ENCODE peak calls at places on chromosome 21, in four cellular contexts. B, X, R and L are unnamed samples.
A peak's percentile ranks its signal among the peaks of the same experiment; 100 is the strongest.

GRCh38 chr21:36113647-36114428 is 21.0 kb upstream of the CBR3 start:
- DNase-seq in B (no peak), X (peak; percentile 61), R (no peak), L (peak; percentile 70)

GRCh38 chr21:42122398-42122797 is 51.3 kb downstream of the UMODL1 start:
- DNase-seq in B (no peak), X (no peak), R (no peak), L (no peak)

GRCh38 chr21:32330784-32331311 is 32.2 kb downstream of the MRAP start:
- DNase-seq in B (no peak), X (no peak), R (no peak), L (peak; percentile 96)

GRCh38 chr21:43885721-43886120 is 20.7 kb downstream of the AGPAT3 start:
- DNase-seq in B (no peak), X (no peak), R (no peak), L (no peak)

GRCh38 chr21:14991957-14992356 is 72.8 kb downstream of the NRIP1 start:
- DNase-seq in B (no peak), X (no peak), R (no peak), L (no peak)

GRCh38 chr21:46323227-46323709 is 402 bp downstream of the C21orf58 start:
- DNase-seq in B (no peak), X (no peak), R (no peak), L (no peak)

GRCh38 chr21:33843216-33843615 is 72.4 kb downstream of the ATP5PO start:
- DNase-seq in B (no peak), X (no peak), R (no peak), L (no peak)

GRCh38 chr21:42144221-42144620 is 73.1 kb downstream of the UMODL1 start:
- DNase-seq in B (no peak), X (no peak), R (no peak), L (no peak)

GRCh38 chr21:42406201-42406601 is 2.5 kb downstream of the UBASH3A start:
- DNase-seq in B (no peak), X (no peak), R (no peak), L (no peak)

GRCh38 chr21:32698971-32699693 is 28.7 kb downstream of the SYNJ1 start:
- DNase-seq in B (no peak), X (no peak), R (no peak), L (no peak)

GRCh38 chr21:31103163-31103562 is 64.9 kb upstream of the KRTAP19-8 start:
- DNase-seq in B (no peak), X (no peak), R (no peak), L (no peak)

GRCh38 chr21:43908167-43908566 is 43.1 kb downstream of the AGPAT3 start:
- DNase-seq in B (no peak), X (no peak), R (no peak), L (no peak)

GRCh38 chr21:28971171-28971570 is 21.5 kb downstream of the LTN1 start:
- DNase-seq in B (no peak), X (no peak), R (no peak), L (no peak)

GRCh38 chr21:42411197-42411869 is 7.6 kb downstream of the UBASH3A start:
- DNase-seq in B (peak; percentile 62), X (peak; percentile 25), R (no peak), L (peak; percentile 32)

GRCh38 chr21:46377789-46378188 is 53.8 kb downstream of the PCNT start:
- DNase-seq in B (no peak), X (no peak), R (no peak), L (no peak)

GRCh38 chr21:40019076-40019475 is 151.8 kb downstream of the PCP4 start:
- DNase-seq in B (no peak), X (no peak), R (no peak), L (no peak)

GRCh38 chr21:32807717-32808380 is 36.3 kb upstream of the PAXBP1 start:
- DNase-seq in B (no peak), X (no peak), R (no peak), L (no peak)

GRCh38 chr21:28832013-28832714 is 160.5 kb downstream of the LTN1 start:
- DNase-seq in B (no peak), X (no peak), R (no peak), L (peak; percentile 5)

GRCh38 chr21:36321325-36322082 is 1.5 kb downstream of the MORC3 start:
- DNase-seq in B (no peak), X (no peak), R (no peak), L (no peak)

GRCh38 chr21:15601390-15601789 is 128.4 kb upstream of the USP25 start:
- DNase-seq in B (no peak), X (no peak), R (no peak), L (no peak)

GRCh38 chr21:42769820-42770716 is 109.3 kb downstream of the WDR4 start:
- DNase-seq in B (no peak), X (no peak), R (no peak), L (no peak)

GRCh38 chr21:26813426-26813998 is 31.7 kb downstream of the ADAMTS1 start:
- DNase-seq in B (no peak), X (no peak), R (no peak), L (no peak)

GRCh38 chr21:33840771-33841170 is 74.8 kb downstream of the ATP5PO start:
- DNase-seq in B (no peak), X (no peak), R (no peak), L (no peak)

GRCh38 chr21:17442174-17442573 is 70.7 kb upstream of the CXADR start:
- DNase-seq in B (no peak), X (no peak), R (no peak), L (no peak)

GRCh38 chr21:26449161-26449560 is 123.9 kb downstream of the CYYR1 start:
- DNase-seq in B (no peak), X (no peak), R (no peak), L (no peak)

GRCh38 chr21:35646606-35647005 is 413.7 kb downstream of the SETD4 start:
- DNase-seq in B (no peak), X (no peak), R (no peak), L (no peak)

GRCh38 chr21:34743831-34744230 is 75.0 kb downstream of the CLIC6 start:
- DNase-seq in B (no peak), X (no peak), R (no peak), L (no peak)

GRCh38 chr21:24050233-24050632 is 1557.0 kb downstream of the MRPL39 start:
- DNase-seq in B (no peak), X (no peak), R (no peak), L (no peak)

GRCh38 chr21:17389311-17389710 is 123.5 kb upstream of the CXADR start:
- DNase-seq in B (no peak), X (no peak), R (no peak), L (no peak)

GRCh38 chr21:26804895-26805609 is 40.2 kb downstream of the ADAMTS1 start:
- DNase-seq in B (no peak), X (no peak), R (no peak), L (no peak)

GRCh38 chr21:41573902-41574690 is 66.1 kb upstream of the TMPRSS2 start:
- DNase-seq in B (no peak), X (no peak), R (no peak), L (no peak)

GRCh38 chr21:38388684-38389676 is 109.3 kb downstream of the ERG start:
- DNase-seq in B (no peak), X (no peak), R (no peak), L (no peak)

GRCh38 chr21:38384675-38385074 is 113.6 kb downstream of the ERG start:
- DNase-seq in B (no peak), X (no peak), R (no peak), L (no peak)

GRCh38 chr21:38386967-38387366 is 111.3 kb downstream of the ERG start:
- DNase-seq in B (no peak), X (no peak), R (no peak), L (no peak)

GRCh38 chr21:38389891-38390290 is 108.4 kb downstream of the ERG start:
- DNase-seq in B (no peak), X (no peak), R (no peak), L (no peak)

DNA sequence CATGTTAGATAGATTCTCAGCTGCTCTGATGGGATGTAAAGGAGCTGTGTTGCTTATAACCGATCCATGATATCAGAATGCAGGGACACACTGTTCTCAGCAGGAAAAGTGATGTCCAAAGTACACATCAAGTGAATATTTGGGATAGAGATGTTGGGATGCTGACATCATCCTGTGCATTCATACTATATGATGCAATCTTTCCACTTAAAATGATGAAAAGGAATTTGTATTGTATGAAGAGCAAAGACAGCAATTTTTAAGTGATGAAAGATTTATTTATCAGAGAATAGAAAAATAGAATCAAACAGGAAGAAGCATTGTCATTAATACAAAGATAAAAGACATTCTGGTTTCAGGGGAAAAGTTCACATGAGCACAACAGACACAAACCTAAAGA is 110.1 kb downstream of the ERG start:
- DNase-seq in B (no peak), X (no peak), R (no peak), L (no peak)
- TF ChIP-seq POLR2AphosphoS2 in B (no peak), X (no peak), R (no peak), L (no peak)

DNA sequence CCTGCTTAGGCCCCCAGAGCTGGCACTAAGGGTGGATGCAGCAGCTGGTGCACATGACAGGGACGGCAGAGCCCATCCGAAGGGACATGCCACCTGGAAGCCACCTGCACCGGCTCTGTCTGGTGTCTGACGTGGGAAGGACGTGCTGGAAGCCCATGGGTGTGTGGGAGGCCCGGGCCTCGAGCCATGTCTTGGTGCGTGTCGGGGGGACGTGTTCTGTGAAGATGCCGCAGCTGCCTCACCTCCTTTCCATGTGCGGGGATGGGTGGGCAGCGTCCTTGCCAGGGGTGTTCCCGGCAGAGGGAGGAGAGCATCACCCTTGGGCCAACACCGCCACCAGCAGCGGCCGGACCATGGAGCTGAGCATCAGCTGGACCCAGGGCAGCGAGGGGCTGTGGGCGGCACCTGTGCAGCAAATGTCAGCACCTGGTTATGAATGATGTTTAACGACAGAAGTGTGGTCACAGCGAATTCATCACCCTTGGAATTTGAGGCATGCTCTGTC is 15.5 kb upstream of the POFUT2 start:
- DNase-seq in B (no peak), X (no peak), R (no peak), L (no peak)
- TF ChIP-seq POLR2AphosphoS2 in B (no peak), X (no peak), R (no peak), L (no peak)

DNA sequence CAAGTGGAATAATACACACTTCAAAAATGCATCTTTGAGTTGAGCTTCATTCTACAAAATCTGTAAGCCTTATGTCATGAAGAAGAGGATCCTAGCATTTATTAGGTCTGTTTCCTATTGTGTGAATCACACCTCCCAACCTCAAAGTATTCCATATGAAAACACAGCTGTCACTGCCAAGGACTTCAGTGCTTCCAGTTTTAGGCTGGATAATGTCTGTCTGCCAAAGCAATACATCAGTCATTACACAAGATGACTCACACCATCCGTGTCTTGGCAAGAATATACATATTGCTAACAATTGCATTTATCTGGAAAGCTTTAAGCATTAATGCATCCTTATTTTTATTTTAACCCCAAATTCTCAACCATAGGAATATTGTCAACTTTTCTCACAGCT is 125.7 kb upstream of the TMPRSS15 start:
- DNase-seq in B (no peak), X (no peak), R (no peak), L (no peak)
- TF ChIP-seq POLR2AphosphoS2 in B (no peak), X (no peak), R (no peak), L (no peak)

DNA sequence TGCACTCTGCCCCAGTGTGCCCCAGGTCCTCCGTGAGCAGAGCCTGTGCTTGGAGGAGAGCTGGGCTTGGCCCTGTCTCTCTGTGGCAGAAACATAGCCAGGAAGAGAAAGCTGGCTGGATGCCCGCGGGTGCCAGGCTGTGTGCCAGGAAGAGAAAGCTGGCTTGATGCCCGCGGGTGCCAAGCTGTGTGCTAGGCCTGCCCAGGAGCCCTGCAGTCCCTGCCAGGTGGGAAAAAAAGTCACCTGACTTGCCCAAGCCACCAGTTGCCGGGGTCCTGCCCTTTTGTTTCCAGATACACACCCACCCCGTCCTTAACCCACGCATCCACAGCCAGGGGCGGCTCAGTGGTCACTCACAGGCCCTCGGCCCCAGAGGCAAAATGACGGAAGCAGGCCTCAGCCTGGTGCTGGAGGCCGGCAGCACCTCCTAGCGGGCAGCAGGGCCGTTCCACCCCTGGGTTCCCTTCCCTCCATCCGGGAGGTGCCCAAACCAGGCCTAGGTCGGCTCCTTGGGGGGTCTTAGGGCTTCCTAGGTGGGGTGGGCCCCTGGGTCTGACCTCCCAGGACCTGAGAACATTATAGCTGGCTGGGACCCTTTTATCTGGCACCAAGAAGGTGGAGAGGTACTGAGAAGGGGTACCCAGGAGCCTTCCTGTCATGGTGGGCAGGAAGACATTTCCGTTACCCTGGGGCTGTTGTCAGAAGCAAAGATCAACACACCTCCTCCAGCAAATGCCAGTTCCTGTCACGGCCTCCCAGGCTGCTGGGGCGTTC is 9.1 kb downstream of the ITGB2 start:
- DNase-seq in B (peak; percentile 72), X (peak; percentile 56), R (no peak), L (peak; percentile 46)
- TF ChIP-seq POLR2AphosphoS2 in B (no peak), X (no peak), R (no peak), L (no peak)